ENCODE peak calls at places on chromosomes 7 and 10, in ten cellular contexts. Y is LoVo; L is NCI-H748 treated with DMSO at 0.1 percent for 48 hours; X is endothelial cell of umbilical vein; G is NCI-H1930; Z is HEK293T; E is EL; A is foreskin fibroblast; F is stimulated activated CD8-positive, alpha-beta memory T cell treated with anti-CD3 and anti-CD28 coated beads, Interleukin-4, amount 100 ng/mL, for 24 hours; U is WTC11. D is an unnamed sample.

GRCh38 chr7:79782256-79782655 is 328.8 kb upstream of the MAGI2 start:
- DNase-seq in A (no peak), L (no peak), G (no peak), X (no peak), U (no peak), Y (no peak), Z (no peak), F (no peak), E (no peak), D (no peak)

GRCh38 chr7:107277331-107277730 is 108.5 kb downstream of the HBP1 start:
- DNase-seq in U (no peak), L (no peak), X (no peak), Y (no peak), F (no peak), A (no peak), G (no peak), E (no peak), Z (no peak), D (no peak)

GRCh38 chr7:36943591-36944430 is 219.5 kb upstream of the AOAH start:
- DNase-seq in G (no peak), E (no peak), A (no peak), Y (no peak), X (peak), L (no peak), F (no peak), Z (no peak), U (no peak), D (no peak)

GRCh38 chr7:106986450-106986977 is 58.0 kb upstream of the PRKAR2B start:
- DNase-seq in Y (no peak), Z (no peak), E (no peak), A (no peak), X (no peak), G (no peak), U (no peak), L (no peak), F (no peak), D (no peak)

GRCh38 chr10:70480254-70480861 is 1.8 kb downstream of the PALD1 start:
- DNase-seq in E (no peak), U (no peak), Y (no peak), A (no peak), G (no peak), L (no peak), F (no peak), Z (no peak), X (no peak), D (no peak)

GRCh38 chr10:1137499-1138163 is 81.4 kb downstream of the WDR37 start:
- DNase-seq in L (no peak), F (no peak), E (no peak), U (no peak), Y (no peak), Z (no peak), A (no peak), G (no peak), X (no peak), D (no peak)

GRCh38 chr7:43040461-43040860 is 72.0 kb upstream of the HECW1 start:
- DNase-seq in Y (no peak), E (no peak), A (no peak), U (no peak), G (no peak), Z (no peak), X (no peak), L (no peak), F (no peak), D (no peak)

GRCh38 chr10:120586471-120586872 is 129.4 kb downstream of the PLPP4 start:
- DNase-seq in Y (no peak), A (no peak), G (no peak), E (peak), F (no peak), L (no peak), Z (no peak), X (no peak), U (no peak), D (no peak)

GRCh38 chr7:85185355-85186082 is 1.3 kb downstream of the SEMA3D start:
- DNase-seq in Z (peak), X (peak), E (peak), G (no peak), U (peak), A (peak), F (no peak), Y (no peak), L (peak), D (peak)

GRCh38 chr7:98202367-98203195 is 8.7 kb upstream of the BHLHA15 start:
- DNase-seq in L (no peak), U (no peak), F (peak), X (no peak), G (no peak), Y (no peak), Z (no peak), E (no peak), A (no peak), D (no peak)

GRCh38 chr7:153832160-153832559 is 220.0 kb upstream of the DPP6 start:
- DNase-seq in Y (no peak), Z (no peak), L (no peak), A (no peak), E (no peak), U (no peak), G (no peak), F (no peak), X (no peak), D (no peak)

D was measured in NCI-H1417 treated with DMSO at 0.1 percent for 48 hours.